ENCODE peak calls at places on chromosome 4, in five cellular contexts. One of them, this sample, is unnamed.
A peak's percentile ranks its signal among the peaks of the same experiment; 100 is the strongest.

GRCh38 chr4:151541438-151542071 is 132.6 kb downstream of the FHIP1A start:
- DNase-seq in gastrocnemius medialis: no peak
- DNase-seq in IMR-90: peak; percentile 58
- DNase-seq in K562: no peak
- DNase-seq in GM12878: no peak
- DNase-seq in this sample: no peak

GRCh38 chr4:5547651-5548249 is 160.6 kb downstream of the EVC2 start:
- DNase-seq in gastrocnemius medialis: no peak
- DNase-seq in IMR-90: no peak
- DNase-seq in K562: no peak
- DNase-seq in GM12878: no peak
- DNase-seq in this sample: no peak

GRCh38 chr4:170005472-170005871 is 20.7 kb downstream of the MFAP3L start:
- DNase-seq in gastrocnemius medialis: peak; percentile 43
- DNase-seq in IMR-90: no peak
- DNase-seq in K562: no peak
- DNase-seq in GM12878: no peak
- DNase-seq in this sample: no peak

GRCh38 chr4:38788327-38788726 is 5.5 kb upstream of the TLR10 start:
- DNase-seq in gastrocnemius medialis: no peak
- DNase-seq in IMR-90: peak; percentile 63
- DNase-seq in K562: no peak
- DNase-seq in GM12878: no peak
- DNase-seq in this sample: no peak

GRCh38 chr4:99790796-99791617 is 25.6 kb upstream of the DAPP1 start:
- DNase-seq in gastrocnemius medialis: peak; percentile 49
- DNase-seq in IMR-90: no peak
- DNase-seq in K562: no peak
- DNase-seq in GM12878: no peak
- DNase-seq in this sample: no peak

GRCh38 chr4:3204021-3204431 is 44.9 kb upstream of the MSANTD1 start:
- DNase-seq in gastrocnemius medialis: peak; percentile 86
- DNase-seq in IMR-90: peak; percentile 67
- DNase-seq in K562: no peak
- DNase-seq in GM12878: no peak
- DNase-seq in this sample: no peak

GRCh38 chr4:6549445-6549844 is 25.5 kb upstream of the MAN2B2 start:
- DNase-seq in gastrocnemius medialis: no peak
- DNase-seq in IMR-90: no peak
- DNase-seq in K562: no peak
- DNase-seq in GM12878: no peak
- DNase-seq in this sample: no peak

GRCh38 chr4:26267087-26267486 is 53.7 kb upstream of the RBPJ start:
- DNase-seq in gastrocnemius medialis: peak; percentile 67
- DNase-seq in IMR-90: peak; percentile 53
- DNase-seq in K562: no peak
- DNase-seq in GM12878: no peak
- DNase-seq in this sample: no peak

GRCh38 chr4:101337688-101338087 is 9.6 kb downstream of the PPP3CA start:
- DNase-seq in gastrocnemius medialis: no peak
- DNase-seq in IMR-90: peak; percentile 77
- DNase-seq in K562: no peak
- DNase-seq in GM12878: no peak
- DNase-seq in this sample: no peak

GRCh38 chr4:101282076-101282844 is 65.1 kb downstream of the PPP3CA start:
- DNase-seq in gastrocnemius medialis: no peak
- DNase-seq in IMR-90: no peak
- DNase-seq in K562: no peak
- DNase-seq in GM12878: no peak
- DNase-seq in this sample: no peak

GRCh38 chr4:140047017-140047640 is 106.9 kb downstream of the MAML3 start:
- DNase-seq in gastrocnemius medialis: peak; percentile 78
- DNase-seq in IMR-90: no peak
- DNase-seq in K562: no peak
- DNase-seq in GM12878: no peak
- DNase-seq in this sample: peak; percentile 47

GRCh38 chr4:47914219-47914925 is at the start of gene NFXL1:
- DNase-seq in gastrocnemius medialis: peak; percentile 96
- DNase-seq in IMR-90: peak; percentile 96
- DNase-seq in K562: peak; percentile 94
- DNase-seq in GM12878: peak; percentile 79
- DNase-seq in this sample: peak; percentile 97

GRCh38 chr4:16150716-16151115 is 66.9 kb upstream of the PROM1 start:
- DNase-seq in gastrocnemius medialis: no peak
- DNase-seq in IMR-90: no peak
- DNase-seq in K562: no peak
- DNase-seq in GM12878: no peak
- DNase-seq in this sample: no peak

GRCh38 chr4:97828646-97829045 is 314.6 kb downstream of the STPG2 start:
- DNase-seq in gastrocnemius medialis: no peak
- DNase-seq in IMR-90: no peak
- DNase-seq in K562: no peak
- DNase-seq in GM12878: no peak
- DNase-seq in this sample: no peak

GRCh38 chr4:2930821-2931764 is 32.1 kb downstream of the NOP14 start:
- DNase-seq in gastrocnemius medialis: peak; percentile 52
- DNase-seq in IMR-90: no peak
- DNase-seq in K562: no peak
- DNase-seq in GM12878: no peak
- DNase-seq in this sample: peak; percentile 90

GRCh38 chr4:89284828-89285227 is 22.8 kb downstream of the GPRIN3 start:
- DNase-seq in gastrocnemius medialis: no peak
- DNase-seq in IMR-90: no peak
- DNase-seq in K562: peak; percentile 19
- DNase-seq in GM12878: no peak
- DNase-seq in this sample: no peak

GRCh38 chr4:176409627-176410026 is 89.9 kb downstream of the SPCS3 start:
- DNase-seq in gastrocnemius medialis: no peak
- DNase-seq in IMR-90: peak; percentile 32
- DNase-seq in K562: no peak
- DNase-seq in GM12878: no peak
- DNase-seq in this sample: no peak

GRCh38 chr4:22921891-22922290 is 229.2 kb downstream of the GBA3 start:
- DNase-seq in gastrocnemius medialis: no peak
- DNase-seq in IMR-90: no peak
- DNase-seq in K562: no peak
- DNase-seq in GM12878: no peak
- DNase-seq in this sample: no peak

GRCh38 chr4:70759126-70759525 is 37.4 kb downstream of the RUFY3 start:
- DNase-seq in gastrocnemius medialis: no peak
- DNase-seq in IMR-90: peak; percentile 50
- DNase-seq in K562: no peak
- DNase-seq in GM12878: no peak
- DNase-seq in this sample: no peak

GRCh38 chr4:38189445-38189844 is 229.2 kb downstream of the PTTG2 start:
- DNase-seq in gastrocnemius medialis: no peak
- DNase-seq in IMR-90: peak; percentile 95
- DNase-seq in K562: no peak
- DNase-seq in GM12878: no peak
- DNase-seq in this sample: no peak

GRCh38 chr4:3810796-3811485 is 44.8 kb downstream of the ADRA2C start:
- DNase-seq in gastrocnemius medialis: no peak
- DNase-seq in IMR-90: no peak
- DNase-seq in K562: no peak
- DNase-seq in GM12878: no peak
- DNase-seq in this sample: no peak

GRCh38 chr4:175071123-175071522 is 153.0 kb downstream of the ADAM29 start:
- DNase-seq in gastrocnemius medialis: no peak
- DNase-seq in IMR-90: no peak
- DNase-seq in K562: no peak
- DNase-seq in GM12878: no peak
- DNase-seq in this sample: no peak

GRCh38 chr4:82792912-82793649 is 5.5 kb downstream of the SCD5 start:
- DNase-seq in gastrocnemius medialis: no peak
- DNase-seq in IMR-90: peak; percentile 26
- DNase-seq in K562: no peak
- DNase-seq in GM12878: no peak
- DNase-seq in this sample: no peak

GRCh38 chr4:67130411-67130810 is 414.9 kb downstream of the CENPC start:
- DNase-seq in gastrocnemius medialis: no peak
- DNase-seq in IMR-90: no peak
- DNase-seq in K562: no peak
- DNase-seq in GM12878: no peak
- DNase-seq in this sample: no peak

GRCh38 chr4:122710434-122711308 is 21.8 kb upstream of the BBS12 start:
- DNase-seq in gastrocnemius medialis: no peak
- DNase-seq in IMR-90: peak; percentile 44
- DNase-seq in K562: no peak
- DNase-seq in GM12878: no peak
- DNase-seq in this sample: no peak

GRCh38 chr4:12926189-12927066 is 557.7 kb downstream of the RAB28 start:
- DNase-seq in gastrocnemius medialis: no peak
- DNase-seq in IMR-90: no peak
- DNase-seq in K562: no peak
- DNase-seq in GM12878: peak; percentile 11
- DNase-seq in this sample: no peak

GRCh38 chr4:7885216-7886134 is 54.2 kb downstream of the AFAP1 start:
- DNase-seq in gastrocnemius medialis: no peak
- DNase-seq in IMR-90: no peak
- DNase-seq in K562: no peak
- DNase-seq in GM12878: no peak
- DNase-seq in this sample: no peak

GRCh38 chr4:39349326-39349725 is 16.8 kb downstream of the RFC1 start:
- DNase-seq in gastrocnemius medialis: no peak
- DNase-seq in IMR-90: no peak
- DNase-seq in K562: no peak
- DNase-seq in GM12878: no peak
- DNase-seq in this sample: no peak

GRCh38 chr4:151153585-151153984 is 54.2 kb downstream of the RPS3A start:
- DNase-seq in gastrocnemius medialis: no peak
- DNase-seq in IMR-90: no peak
- DNase-seq in K562: no peak
- DNase-seq in GM12878: no peak
- DNase-seq in this sample: no peak

GRCh38 chr4:66681962-66682361 is 863.3 kb downstream of the CENPC start:
- DNase-seq in gastrocnemius medialis: no peak
- DNase-seq in IMR-90: peak; percentile 3
- DNase-seq in K562: no peak
- DNase-seq in GM12878: no peak
- DNase-seq in this sample: no peak

GRCh38 chr4:125044886-125045285 is 269.9 kb upstream of the FAT4 start:
- DNase-seq in gastrocnemius medialis: no peak
- DNase-seq in IMR-90: no peak
- DNase-seq in K562: no peak
- DNase-seq in GM12878: no peak
- DNase-seq in this sample: no peak

GRCh38 chr4:102493794-102494193 is 7.4 kb upstream of the NFKB1 start:
- DNase-seq in gastrocnemius medialis: no peak
- DNase-seq in IMR-90: no peak
- DNase-seq in K562: no peak
- DNase-seq in GM12878: no peak
- DNase-seq in this sample: no peak

GRCh38 chr4:86972997-86973396 is 38.2 kb downstream of the AFF1 start:
- DNase-seq in gastrocnemius medialis: no peak
- DNase-seq in IMR-90: no peak
- DNase-seq in K562: peak; percentile 63
- DNase-seq in GM12878: no peak
- DNase-seq in this sample: peak; percentile 52

GRCh38 chr4:41174444-41174843 is 39.9 kb downstream of the APBB2 start:
- DNase-seq in gastrocnemius medialis: no peak
- DNase-seq in IMR-90: peak; percentile 54
- DNase-seq in K562: no peak
- DNase-seq in GM12878: no peak
- DNase-seq in this sample: no peak
- H3K4me1 ChIP-seq in gastrocnemius medialis: peaks cover 18% of the 10 kb centered on the region
- H3K4me1 ChIP-seq in IMR-90: peaks cover 10% of the 10 kb centered on the region
- H3K4me1 ChIP-seq in K562: no peaks in the 10 kb centered on the region
- H3K4me1 ChIP-seq in GM12878: peaks cover 16% of the 10 kb centered on the region
- H3K4me1 ChIP-seq in this sample: peaks cover 9% of the 10 kb centered on the region

DNA sequence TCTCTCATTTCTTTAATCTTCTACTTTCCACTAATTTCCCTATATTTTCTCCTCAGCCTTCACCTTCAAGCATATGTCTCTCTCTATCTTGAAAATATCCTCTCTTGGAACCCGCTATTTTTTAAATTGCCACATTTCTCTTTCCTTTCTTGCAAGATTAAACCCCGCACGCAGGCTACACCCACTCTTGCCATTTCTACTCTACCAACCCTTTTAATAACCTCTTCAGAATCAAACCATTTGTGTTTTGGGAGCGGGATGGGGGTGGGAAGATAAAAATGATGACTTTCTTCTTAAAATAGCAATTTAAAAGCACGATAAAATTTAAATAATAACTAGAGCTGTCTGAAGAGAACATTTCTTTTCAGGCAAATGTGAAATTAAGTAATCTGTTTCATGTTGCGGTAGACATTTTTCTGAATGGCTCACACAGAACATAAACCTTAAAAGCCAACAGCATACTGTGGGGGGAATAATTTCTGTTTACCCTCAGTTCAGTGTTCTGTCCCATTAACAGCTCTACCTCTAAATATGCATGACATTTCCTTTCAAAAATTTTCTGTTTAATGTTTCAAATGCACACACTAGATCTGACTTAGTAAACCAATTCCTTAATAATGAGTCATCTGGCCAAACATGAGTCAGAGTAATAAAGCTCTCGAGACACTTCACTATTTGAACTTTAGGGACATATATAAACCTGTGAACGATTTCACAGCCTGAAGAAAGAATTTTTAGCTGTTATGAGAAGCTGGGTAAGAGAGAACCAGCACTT is 20.5 kb downstream of the ARSJ start:
- DNase-seq in gastrocnemius medialis: no peak
- DNase-seq in IMR-90: peak; percentile 97
- DNase-seq in K562: no peak
- DNase-seq in GM12878: no peak
- DNase-seq in this sample: no peak
- TF ChIP-seq POLR2A in gastrocnemius medialis: no peak
- TF ChIP-seq POLR2A in IMR-90: peak; percentile 48
- TF ChIP-seq POLR2A in K562: no peak
- TF ChIP-seq POLR2A in GM12878: no peak
- TF ChIP-seq POLR2A in this sample: no peak

DNA sequence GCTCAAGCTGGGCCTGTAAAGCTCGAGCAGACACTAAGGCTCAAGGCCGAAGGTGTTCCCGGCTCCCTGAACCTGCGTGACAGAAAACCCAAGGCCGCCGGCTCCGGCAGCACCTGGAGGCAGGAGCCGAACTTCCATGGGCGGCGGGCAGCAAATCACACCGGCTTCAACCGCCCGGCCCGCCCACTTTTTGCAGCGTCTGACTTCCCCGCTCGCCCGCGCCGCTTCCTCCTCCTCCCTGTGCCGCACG is 940 bp upstream of the NSD2 start:
- DNase-seq in gastrocnemius medialis: peak; percentile 60
- DNase-seq in IMR-90: peak; percentile 66
- DNase-seq in K562: peak; percentile 79
- DNase-seq in GM12878: no peak
- DNase-seq in this sample: peak; percentile 75
- H3K4me1 ChIP-seq in gastrocnemius medialis: peaks cover 23% of the 10 kb centered on the region
- H3K4me1 ChIP-seq in IMR-90: peaks cover 13% of the 10 kb centered on the region
- H3K4me1 ChIP-seq in K562: peaks cover 32% of the 10 kb centered on the region
- H3K4me1 ChIP-seq in GM12878: peaks cover 22% of the 10 kb centered on the region
- H3K4me1 ChIP-seq in this sample: no peaks in the 10 kb centered on the region

GRCh38 chr4:69642961-69643360 is 3.5 kb upstream of the UGT2A2 start:
- DNase-seq in gastrocnemius medialis: no peak
- DNase-seq in IMR-90: no peak
- DNase-seq in K562: no peak
- DNase-seq in GM12878: no peak
- DNase-seq in this sample: no peak
- TF ChIP-seq POLR2A in gastrocnemius medialis: no peak
- TF ChIP-seq POLR2A in IMR-90: no peak
- TF ChIP-seq POLR2A in K562: no peak
- TF ChIP-seq POLR2A in GM12878: no peak
- TF ChIP-seq POLR2A in this sample: no peak

GRCh38 chr4:10115657-10116624 is 658 bp downstream of the WDR1 start:
- DNase-seq in gastrocnemius medialis: peak; percentile 58
- DNase-seq in IMR-90: no peak
- DNase-seq in K562: peak; percentile 83
- DNase-seq in GM12878: peak; percentile 23
- DNase-seq in this sample: peak; percentile 78
- H3K4me1 ChIP-seq in gastrocnemius medialis: peaks cover 56% of the 10 kb centered on the region
- H3K4me1 ChIP-seq in IMR-90: peaks cover 28% of the 10 kb centered on the region
- H3K4me1 ChIP-seq in K562: peaks cover 22% of the 10 kb centered on the region
- H3K4me1 ChIP-seq in GM12878: peaks cover 17% of the 10 kb centered on the region
- H3K4me1 ChIP-seq in this sample: peaks cover 19% of the 10 kb centered on the region

This sample was measured in breast epithelium.